ENCODE peak calls at places on chromosomes 7 and 10, in eight cellular contexts. G is NCI-H460; K is LoVo; Z is fibroblast of mammary gland; V is T-helper 1 cell; X is NCI-H1694; C is stimulated activated CD8-positive, alpha-beta memory T cell treated with anti-CD3 and anti-CD28 coated beads, Interleukin-7, amount 100 ng/mL, for 24 hours; S is CD4-positive, alpha-beta T cell. B is an unnamed sample.

GRCh38 chr7:149196705-149197171 is 1.4 kb downstream of the ZNF282 start:
- DNase-seq in G (no peak), K (peak), Z (peak), V (no peak), X (no peak), C (no peak), S (no peak), B (no peak)

GRCh38 chr10:29746080-29746797 is 111.5 kb upstream of the SVIL start:
- DNase-seq in G (no peak), K (no peak), Z (peak), V (no peak), X (no peak), C (no peak), S (no peak), B (no peak)

GRCh38 chr10:22712959-22713852 is 1.2 kb downstream of the PIP4K2A start:
- DNase-seq in G (no peak), K (no peak), Z (peak), V (peak), X (no peak), C (no peak), S (peak), B (no peak)

GRCh38 chr7:91193141-91193540 is 71.1 kb upstream of the FZD1 start:
- DNase-seq in G (no peak), K (no peak), Z (peak), V (no peak), X (no peak), C (no peak), S (no peak), B (no peak)

GRCh38 chr10:68332259-68333057 is at the start of gene PBLD:
- DNase-seq in G (peak), K (peak), Z (peak), V (peak), X (peak), C (peak), S (peak), B (peak)

GRCh38 chr10:71975087-71975890 is 11.1 kb downstream of the CHST3 start:
- DNase-seq in G (no peak), K (no peak), Z (no peak), V (no peak), X (no peak), C (no peak), S (no peak), B (no peak)

GRCh38 chr7:98802088-98802780 is 67.6 kb downstream of the TMEM130 start:
- DNase-seq in G (no peak), K (peak), Z (peak), V (no peak), X (peak), C (no peak), S (no peak), B (peak)

GRCh38 chr7:85471740-85472139 is 284.9 kb upstream of the SEMA3D start:
- DNase-seq in G (no peak), K (no peak), Z (peak), V (no peak), X (no peak), C (no peak), S (no peak), B (no peak)

GRCh38 chr7:139453673-139454321 is 29.7 kb downstream of the KLRG2 start:
- DNase-seq in G (no peak), K (no peak), Z (no peak), V (no peak), X (no peak), C (no peak), S (no peak), B (no peak)

GRCh38 chr10:112835933-112836564 is 114.0 kb upstream of the TCF7L2 start:
- DNase-seq in G (no peak), K (no peak), Z (peak), V (no peak), X (no peak), C (no peak), S (no peak), B (no peak)

GRCh38 chr7:78720066-78720465 is 733.4 kb downstream of the MAGI2 start:
- DNase-seq in G (no peak), K (no peak), Z (no peak), V (no peak), X (no peak), C (no peak), S (no peak), B (no peak)

GRCh38 chr7:47451851-47452205 is 130.1 kb downstream of the TNS3 start:
- DNase-seq in G (no peak), K (no peak), Z (peak), V (no peak), X (no peak), C (no peak), S (no peak), B (no peak)